ENCODE peak calls at places on chromosomes 3 and 15, in six cellular contexts. A, C, L, E, H and W are unnamed samples.

GRCh38 chr3:18758047-18758704 is 333.0 kb upstream of the SATB1 start:
- DNase-seq in A (no peak), H (no peak), E (no peak), C (no peak), L (peak), W (peak)

GRCh38 chr15:80179025-80179759 is 26.4 kb downstream of the FAH start:
- DNase-seq in E (no peak), L (peak), C (peak), H (no peak), A (peak), W (peak)

GRCh38 chr3:87855626-87856025 is 203.2 kb downstream of the CGGBP1 start:
- DNase-seq in C (peak), H (no peak), L (peak), E (no peak), A (no peak), W (peak)

GRCh38 chr15:72206677-72207000 is 9.1 kb upstream of the GRAMD2A start:
- DNase-seq in L (no peak), A (no peak), C (no peak), E (no peak), H (no peak), W (no peak)

GRCh38 chr3:60877188-60877587 is 374.1 kb downstream of the FHIT start:
- DNase-seq in E (no peak), L (no peak), A (no peak), C (no peak), H (no peak), W (no peak)

GRCh38 chr3:38543602-38544001 is 47.5 kb downstream of the EXOG start:
- DNase-seq in L (no peak), A (no peak), E (no peak), C (no peak), H (peak), W (no peak)

GRCh38 chr3:196654691-196655090 is 15.2 kb downstream of the NRROS start:
- DNase-seq in H (no peak), C (peak), A (no peak), E (no peak), L (peak), W (peak)

GRCh38 chr15:75720787-75721461 is 8.3 kb upstream of the CSPG4 start:
- DNase-seq in L (peak), E (no peak), A (peak), C (peak), H (no peak), W (peak)

GRCh38 chr15:25947336-25948080 is 84.4 kb upstream of the ATP10A start:
- DNase-seq in L (no peak), H (no peak), C (no peak), E (no peak), A (no peak), W (no peak)

GRCh38 chr15:34001536-34001935 is 33.2 kb downstream of the CHRM5 start:
- DNase-seq in L (no peak), E (no peak), A (no peak), C (no peak), H (no peak), W (peak)

GRCh38 chr3:16137044-16137443 is 37.4 kb upstream of the GALNT15 start:
- DNase-seq in A (no peak), H (no peak), L (no peak), C (no peak), E (peak), W (no peak)

GRCh38 chr15:41585140-41586047 is 26.4 kb downstream of the TYRO3 start:
- DNase-seq in L (peak), H (peak), C (peak), E (peak), A (peak), W (peak)
- TF ChIP-seq CTCF in L (peak), H (peak), C (peak), E (peak), A (peak), W (peak)

DNA sequence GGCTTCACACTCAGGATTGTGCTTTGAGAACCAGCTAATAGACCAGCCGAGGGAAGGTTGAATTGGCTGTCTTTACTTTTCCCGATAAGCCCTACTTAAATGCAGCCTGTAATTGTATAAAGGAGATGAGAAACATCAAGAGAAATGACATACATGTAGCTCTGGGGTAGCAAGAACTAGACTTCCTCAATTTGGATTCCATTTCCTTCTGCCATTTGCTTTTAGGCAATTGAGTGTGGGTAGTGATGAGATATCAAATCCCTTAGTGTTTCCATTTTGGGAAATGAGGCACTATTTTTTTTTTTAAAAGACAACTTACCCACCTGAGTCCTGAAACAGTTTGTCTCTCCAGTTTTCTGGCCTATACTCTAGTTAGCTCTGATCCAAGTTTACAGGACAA is 2.2 kb downstream of the INAFM2 start:
- DNase-seq in C (no peak), H (no peak), L (no peak), A (no peak), E (no peak), W (no peak)
- H3K4me3 ChIP-seq in C (no peak), H (peak), L (peak), A (peak), E (no peak), W (no peak)

DNA sequence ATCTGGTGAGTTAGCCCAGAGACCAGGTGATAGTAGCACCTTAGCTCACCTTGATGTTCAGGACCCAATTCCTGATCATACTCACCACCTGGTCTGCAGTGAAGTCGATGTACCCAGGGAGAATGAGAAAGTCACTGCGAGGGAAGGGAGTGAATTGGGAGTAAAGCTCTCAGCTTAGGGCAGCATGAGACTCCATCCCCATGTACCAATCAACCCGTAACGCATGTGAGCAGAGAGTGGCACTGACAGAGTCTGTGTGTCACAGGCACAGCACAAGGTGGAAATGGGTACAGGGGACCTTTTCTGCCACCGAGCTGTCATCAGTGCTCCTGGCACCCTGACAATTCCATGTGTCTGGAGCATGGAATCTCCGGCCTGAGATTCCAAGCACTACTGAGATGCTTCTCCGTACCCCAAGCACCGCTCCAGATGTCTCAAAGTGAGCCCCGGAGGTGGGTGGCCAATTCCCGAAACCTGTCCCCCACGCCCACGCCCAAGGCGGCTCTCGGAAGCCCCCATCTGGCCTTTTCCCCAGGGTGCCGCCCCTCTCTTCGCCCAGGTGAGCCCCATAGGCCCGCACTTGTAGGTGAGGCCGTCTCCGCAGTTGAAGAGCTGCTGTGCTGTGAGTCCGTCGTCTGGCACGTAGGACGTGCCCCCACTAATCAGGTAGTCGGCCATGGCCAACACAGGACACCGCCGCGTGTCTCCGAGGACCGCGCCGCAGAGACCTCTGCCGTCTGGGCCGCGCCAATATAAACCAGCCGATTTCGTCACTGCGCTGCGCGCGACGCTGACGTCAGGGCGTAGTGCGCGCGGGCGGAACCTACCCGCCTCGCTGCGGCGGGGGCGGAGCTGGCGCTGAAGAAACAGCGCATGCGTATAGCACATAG is at the start of gene IMPDH2:
- DNase-seq in L (peak), E (peak), C (peak), A (peak), H (peak), W (peak)
- TF ChIP-seq CTCF in L (peak), E (peak), C (no peak), A (no peak), H (peak), W (no peak)

GRCh38 chr15:61822511-61822910 is 237.7 kb downstream of the VPS13C start:
- DNase-seq in H (peak), A (no peak), E (no peak), C (no peak), L (no peak), W (no peak)
- H3K4me3 ChIP-seq in H (no peak), A (no peak), E (no peak), C (no peak), L (no peak), W (no peak)

GRCh38 chr3:52272831-52273230 is 5.6 kb downstream of the WDR82 start:
- DNase-seq in H (no peak), C (no peak), L (no peak), A (no peak), E (no peak), W (no peak)
- TF ChIP-seq CTCF in H (no peak), C (no peak), L (no peak), A (no peak), E (no peak), W (no peak)

GRCh38 chr3:168251371-168251770 is 155.6 kb upstream of the GOLIM4 start:
- DNase-seq in C (no peak), E (no peak), A (no peak), L (no peak), H (no peak), W (no peak)

GRCh38 chr3:168249539-168250414 is 154.1 kb upstream of the GOLIM4 start:
- DNase-seq in L (peak), H (peak), E (peak), A (peak), C (peak), W (peak)

GRCh38 chr3:168250415-168250861 is 154.7 kb upstream of the GOLIM4 start:
- DNase-seq in E (no peak), A (no peak), C (peak), L (peak), H (no peak), W (peak)

GRCh38 chr3:168249048-168249538 is 153.4 kb upstream of the GOLIM4 start:
- DNase-seq in L (peak), C (peak), H (no peak), E (no peak), A (no peak), W (peak)

DNA sequence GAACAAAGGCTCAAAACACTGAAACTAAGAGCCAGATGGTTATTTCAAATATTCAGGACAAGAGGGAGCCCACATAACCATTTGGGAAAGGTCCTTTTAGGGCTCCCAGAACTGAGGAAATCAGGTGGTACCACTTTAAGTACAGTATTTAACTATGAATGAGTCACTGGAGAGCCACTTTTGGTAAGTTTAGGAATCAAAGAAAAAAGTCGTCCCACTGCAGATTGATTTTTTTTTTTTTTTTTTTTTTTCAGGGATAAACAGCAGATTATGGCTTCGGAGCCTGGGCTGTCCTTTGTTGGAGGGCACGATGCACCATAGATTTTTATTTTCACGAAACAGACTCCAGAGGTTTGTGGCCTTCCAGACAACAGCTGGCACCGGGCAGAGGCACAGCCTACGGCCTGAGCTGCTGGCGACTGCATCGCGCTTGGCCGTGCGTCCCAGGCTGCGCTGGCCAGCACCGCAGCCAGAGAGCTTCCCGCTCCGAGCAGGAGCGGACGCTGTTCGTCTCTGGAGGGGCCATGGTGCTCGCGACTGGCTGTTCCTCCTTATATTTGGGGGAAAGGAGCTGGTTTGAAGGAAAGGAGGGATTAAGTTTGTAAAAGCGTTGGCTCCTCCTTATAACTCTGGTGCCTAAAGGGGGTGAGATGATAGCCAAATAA is 152.8 kb upstream of the GOLIM4 start:
- DNase-seq in H (no peak), C (peak), L (peak), A (peak), E (no peak), W (peak)
- H3K4me3 ChIP-seq in H (peak), C (peak), L (peak), A (peak), E (peak), W (peak)

GRCh38 chr15:32131803-32132202 is 101.5 kb downstream of the CHRNA7 start:
- DNase-seq in A (no peak), H (no peak), C (no peak), L (no peak), E (no peak), W (no peak)

GRCh38 chr15:32132850-32133249 is 102.5 kb downstream of the CHRNA7 start:
- DNase-seq in L (no peak), H (no peak), E (no peak), C (no peak), A (no peak), W (no peak)

GRCh38 chr15:32134777-32135307 is 104.5 kb downstream of the CHRNA7 start:
- DNase-seq in E (no peak), L (no peak), H (no peak), C (no peak), A (no peak), W (no peak)

GRCh38 chr15:32135326-32135725 is 105.0 kb downstream of the CHRNA7 start:
- DNase-seq in H (no peak), L (no peak), A (no peak), E (no peak), C (no peak), W (no peak)

GRCh38 chr15:32130823-32131222 is 100.5 kb downstream of the CHRNA7 start:
- DNase-seq in H (no peak), L (no peak), A (no peak), E (no peak), C (no peak), W (no peak)
- TF ChIP-seq CTCF in H (no peak), L (no peak), A (no peak), E (no peak), C (no peak), W (no peak)